ENCODE peak calls at places on chromosomes 6 and 20, in ten cellular contexts. F, B, E, Z, S, X, V, U, N and C are unnamed samples.

GRCh38 chr6:117165921-117166499 is 99.3 kb upstream of the VGLL2 start:
- DNase-seq in F (no peak), B (no peak), E (no peak), Z (no peak), S (no peak), X (no peak), V (no peak), U (no peak), N (no peak), C (no peak)

GRCh38 chr6:42929928-42930360 is 664 bp downstream of the CNPY3 start:
- DNase-seq in F (peak; percentile 87), B (peak; percentile 32), E (no peak), Z (no peak), S (peak; percentile 45), X (peak; percentile 56), V (peak; percentile 85), U (peak; percentile 41), N (peak; percentile 48), C (peak; percentile 70)

GRCh38 chr20:33622705-33623390 is 39.3 kb upstream of the C20orf144 start:
- DNase-seq in F (no peak), B (no peak), E (no peak), Z (no peak), S (no peak), X (no peak), V (no peak), U (no peak), N (no peak), C (no peak)

GRCh38 chr20:15061061-15061430 is 723.6 kb upstream of the FLRT3 start:
- DNase-seq in F (no peak), B (no peak), E (no peak), Z (no peak), S (no peak), X (no peak), V (no peak), U (no peak), N (no peak), C (no peak)

GRCh38 chr6:2353412-2354137 is 108.2 kb upstream of the GMDS start:
- DNase-seq in F (peak; percentile 68), B (peak; percentile 23), E (peak; percentile 18), Z (peak; percentile 56), S (peak; percentile 44), X (peak; percentile 14), V (peak; percentile 48), U (peak; percentile 17), N (no peak), C (peak; percentile 80)

GRCh38 chr20:52212943-52213342 is 21.4 kb upstream of the ZFP64 start:
- DNase-seq in F (no peak), B (no peak), E (no peak), Z (no peak), S (no peak), X (no peak), V (no peak), U (no peak), N (no peak), C (no peak)

GRCh38 chr6:106729848-106730247 is 100.5 kb downstream of the QRSL1 start:
- DNase-seq in F (no peak), B (no peak), E (no peak), Z (no peak), S (no peak), X (no peak), V (no peak), U (no peak), N (no peak), C (no peak)

GRCh38 chr20:57792386-57793095 is 82.7 kb upstream of the PMEPA1 start:
- DNase-seq in F (no peak), B (no peak), E (no peak), Z (no peak), S (no peak), X (no peak), V (no peak), U (no peak), N (peak; percentile 30), C (no peak)

GRCh38 chr20:21433329-21433890 is 36.1 kb upstream of the NKX2-4 start:
- DNase-seq in F (no peak), B (no peak), E (no peak), Z (no peak), S (no peak), X (no peak), V (no peak), U (peak; percentile 5), N (no peak), C (no peak)

GRCh38 chr6:152816055-152816454 is 65.5 kb downstream of the VIP start:
- DNase-seq in F (no peak), B (no peak), E (no peak), Z (no peak), S (no peak), X (no peak), V (no peak), U (no peak), N (no peak), C (no peak)

GRCh38 chr6:165441176-165441575 is 131.8 kb upstream of the C6orf118 start:
- DNase-seq in F (no peak), B (no peak), E (no peak), Z (no peak), S (no peak), X (no peak), V (no peak), U (no peak), N (no peak), C (no peak)

GRCh38 chr6:110037726-110038295 is 59.7 kb downstream of the GPR6 start:
- DNase-seq in F (no peak), B (no peak), E (no peak), Z (no peak), S (no peak), X (no peak), V (no peak), U (no peak), N (no peak), C (no peak)

GRCh38 chr6:26576929-26577719 is 19.6 kb upstream of the ABT1 start:
- DNase-seq in F (peak; percentile 72), B (peak; percentile 56), E (peak; percentile 14), Z (peak; percentile 23), S (no peak), X (peak; percentile 6), V (no peak), U (no peak), N (no peak), C (peak; percentile 79)

GRCh38 chr6:37485259-37485658 is 14.4 kb downstream of the CCDC167 start:
- DNase-seq in F (no peak), B (no peak), E (no peak), Z (no peak), S (peak; percentile 20), X (no peak), V (no peak), U (no peak), N (no peak), C (no peak)

GRCh38 chr20:17228624-17229061 is 1.8 kb downstream of the PCSK2 start:
- DNase-seq in F (no peak), B (no peak), E (no peak), Z (no peak), S (no peak), X (no peak), V (no peak), U (no peak), N (no peak), C (no peak)